ENCODE peak calls at places on chromosomes 16 and 17, in four cellular contexts. U is heart left ventricle, N is tibial artery, I is GM23338. O is an unnamed sample.

GRCh38 chr17:77214743-77215142 is 74.0 kb downstream of the SEC14L1 start:
- DNase-seq in I (peak), N (no peak), U (peak), O (peak)

GRCh38 chr17:42842286-42842685 is 2.1 kb upstream of the AOC2 start:
- DNase-seq in N (no peak), I (no peak), U (no peak), O (no peak)

GRCh38 chr16:11355862-11356261 is 10.6 kb downstream of the RMI2 start:
- DNase-seq in U (no peak), I (no peak), N (no peak), O (no peak)

GRCh38 chr17:13743906-13744305 is 142.2 kb upstream of the HS3ST3A1 start:
- DNase-seq in I (no peak), N (no peak), U (no peak), O (no peak)

GRCh38 chr16:50046853-50047252 is 18.9 kb upstream of the HEATR3 start:
- DNase-seq in N (no peak), U (no peak), I (no peak), O (no peak)

GRCh38 chr17:4711671-4712111 is 1.3 kb downstream of the ARRB2 start:
- DNase-seq in U (peak), I (no peak), N (peak), O (no peak)

GRCh38 chr17:63626551-63627228 is 4.5 kb downstream of the MAP3K3 start:
- DNase-seq in U (no peak), N (no peak), I (no peak), O (no peak)

GRCh38 chr17:4340914-4341615 is 25.4 kb downstream of the UBE2G1 start:
- DNase-seq in U (no peak), I (no peak), N (no peak), O (no peak)

DNA sequence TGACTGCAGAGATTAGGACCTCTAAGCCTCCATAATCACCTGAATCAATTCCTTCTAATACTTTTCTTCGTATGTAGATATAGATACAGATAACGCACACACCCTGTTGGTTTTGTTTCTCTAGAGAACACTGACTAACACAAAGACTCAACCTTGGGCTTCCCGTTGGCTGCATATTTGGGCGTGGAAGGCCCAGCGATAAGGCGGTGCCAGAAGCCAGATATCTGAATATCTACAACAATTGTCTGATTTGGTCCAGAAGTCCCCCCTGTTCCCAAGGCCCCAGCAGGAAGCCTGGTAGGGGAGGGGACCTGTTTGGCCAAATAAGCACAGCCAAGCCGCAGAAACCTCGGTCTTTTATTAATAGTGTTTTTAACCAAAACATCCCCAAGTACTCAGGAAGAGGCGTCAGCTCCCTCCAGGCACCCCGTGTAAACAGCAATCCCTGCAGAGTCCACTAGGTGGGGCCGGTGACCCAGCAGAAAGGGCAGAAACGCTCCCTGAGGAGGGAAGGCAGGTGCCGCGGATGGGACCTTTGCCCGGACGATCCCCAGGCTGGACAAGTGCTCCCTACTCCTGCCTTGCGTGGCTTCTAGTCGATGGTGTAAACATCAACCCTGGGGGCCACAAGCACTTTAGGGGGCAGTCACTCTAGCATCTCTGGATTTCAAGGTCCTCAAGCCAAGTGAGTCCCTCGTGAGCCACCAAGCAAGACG is 56.9 kb downstream of the ABR start:
- DNase-seq in U (peak), N (peak), I (peak), O (no peak)
- H3K4me3 ChIP-seq in U (no peak), N (no peak), I (no peak), O (no peak)

DNA sequence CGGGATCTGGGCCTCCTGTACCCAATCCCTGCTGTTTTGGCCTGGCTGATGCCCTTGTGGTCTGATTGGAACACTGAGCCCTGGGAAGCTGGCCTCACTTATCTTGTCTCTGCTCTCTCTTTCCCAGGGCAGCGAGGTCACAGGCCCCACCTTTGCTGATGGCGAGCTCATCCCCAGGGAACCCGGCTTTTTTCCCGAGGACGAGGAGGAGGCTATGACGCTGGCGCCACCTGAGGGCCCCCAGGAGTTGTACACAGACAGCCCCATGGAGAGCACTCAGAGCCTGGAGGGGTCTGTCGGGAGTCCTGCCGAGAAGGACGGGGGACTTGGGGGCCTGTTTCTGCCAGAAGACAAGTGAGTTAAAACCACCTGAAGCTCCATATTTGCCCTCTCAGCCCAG is 126.0 kb downstream of the RAB11FIP4 start:
- DNase-seq in N (no peak), I (peak), U (no peak), O (no peak)
- TF ChIP-seq CTCF in N (no peak), I (peak), U (no peak), O (no peak)

DNA sequence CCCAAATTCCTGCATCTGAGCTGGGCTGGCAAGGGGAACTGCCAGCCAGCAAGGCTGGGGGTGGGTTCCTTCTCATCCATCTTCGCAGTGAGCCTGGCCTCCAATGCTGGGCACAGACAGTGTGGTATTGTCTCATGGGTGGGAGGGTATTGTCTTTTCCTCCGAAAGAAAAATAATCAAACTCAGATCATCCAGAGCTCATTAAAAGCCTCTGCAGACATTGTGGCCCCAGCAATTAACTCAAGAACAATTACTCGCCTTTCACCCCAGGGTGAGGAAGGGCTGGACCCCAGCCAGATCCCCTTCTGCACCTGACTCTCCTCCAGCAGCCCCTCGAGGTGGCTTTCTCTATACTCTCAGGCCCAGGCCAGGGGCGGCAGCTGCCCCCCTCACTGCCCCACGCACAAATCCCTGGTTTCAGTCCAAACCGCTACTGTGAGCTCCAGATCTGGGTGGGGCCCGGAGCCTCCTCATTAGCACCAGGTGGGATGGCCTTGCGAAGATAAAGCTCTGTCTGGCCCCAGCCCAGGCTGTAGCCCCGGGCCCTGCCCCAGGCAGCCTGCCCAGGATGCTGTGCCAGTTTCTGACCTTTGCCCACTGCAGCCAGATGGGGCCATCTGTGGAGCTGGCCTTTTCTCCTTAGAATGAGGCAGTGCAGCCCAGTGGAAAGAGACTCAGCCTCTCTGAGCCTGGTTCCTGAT is 2.3 kb upstream of the KRT15 start:
- DNase-seq in I (no peak), U (no peak), N (no peak), O (no peak)
- H3K4me3 ChIP-seq in I (no peak), U (no peak), N (no peak), O (no peak)

GRCh38 chr16:74030000-74030399 is 266.6 kb upstream of the PSMD7 start:
- DNase-seq in N (no peak), U (no peak), I (no peak), O (no peak)

GRCh38 chr16:74034862-74035261 is 261.8 kb upstream of the PSMD7 start:
- DNase-seq in I (peak), N (no peak), U (no peak), O (no peak)

GRCh38 chr16:74031551-74031950 is 265.1 kb upstream of the PSMD7 start:
- DNase-seq in U (no peak), N (no peak), I (no peak), O (no peak)

DNA sequence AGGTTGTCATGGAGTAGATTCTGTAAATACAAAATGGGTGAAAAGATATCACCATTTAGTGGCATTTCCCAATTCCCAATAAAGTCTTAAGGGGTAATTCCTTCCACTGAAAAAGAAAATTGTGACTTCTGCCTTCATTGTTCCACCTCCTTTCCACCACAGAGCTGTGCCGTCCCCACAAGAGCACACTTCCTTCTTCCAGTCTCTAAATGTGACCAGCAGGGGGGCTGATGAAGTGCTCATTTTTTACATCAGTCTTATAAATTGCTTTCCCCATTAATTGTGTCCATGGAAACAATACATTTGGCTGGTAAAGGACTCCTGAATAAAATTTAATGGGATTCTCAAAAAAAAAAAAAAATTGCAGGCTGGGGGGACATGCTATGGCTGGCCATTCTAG is 260.8 kb upstream of the PSMD7 start:
- DNase-seq in U (no peak), N (no peak), I (peak), O (no peak)
- TF ChIP-seq CTCF in U (no peak), N (no peak), I (peak), O (peak)

GRCh38 chr16:51762081-51762995 is 611.3 kb upstream of the SALL1 start:
- DNase-seq in I (peak), N (peak), U (peak), O (peak)
- H3K4me3 ChIP-seq in I (peak), N (no peak), U (no peak), O (peak)

DNA sequence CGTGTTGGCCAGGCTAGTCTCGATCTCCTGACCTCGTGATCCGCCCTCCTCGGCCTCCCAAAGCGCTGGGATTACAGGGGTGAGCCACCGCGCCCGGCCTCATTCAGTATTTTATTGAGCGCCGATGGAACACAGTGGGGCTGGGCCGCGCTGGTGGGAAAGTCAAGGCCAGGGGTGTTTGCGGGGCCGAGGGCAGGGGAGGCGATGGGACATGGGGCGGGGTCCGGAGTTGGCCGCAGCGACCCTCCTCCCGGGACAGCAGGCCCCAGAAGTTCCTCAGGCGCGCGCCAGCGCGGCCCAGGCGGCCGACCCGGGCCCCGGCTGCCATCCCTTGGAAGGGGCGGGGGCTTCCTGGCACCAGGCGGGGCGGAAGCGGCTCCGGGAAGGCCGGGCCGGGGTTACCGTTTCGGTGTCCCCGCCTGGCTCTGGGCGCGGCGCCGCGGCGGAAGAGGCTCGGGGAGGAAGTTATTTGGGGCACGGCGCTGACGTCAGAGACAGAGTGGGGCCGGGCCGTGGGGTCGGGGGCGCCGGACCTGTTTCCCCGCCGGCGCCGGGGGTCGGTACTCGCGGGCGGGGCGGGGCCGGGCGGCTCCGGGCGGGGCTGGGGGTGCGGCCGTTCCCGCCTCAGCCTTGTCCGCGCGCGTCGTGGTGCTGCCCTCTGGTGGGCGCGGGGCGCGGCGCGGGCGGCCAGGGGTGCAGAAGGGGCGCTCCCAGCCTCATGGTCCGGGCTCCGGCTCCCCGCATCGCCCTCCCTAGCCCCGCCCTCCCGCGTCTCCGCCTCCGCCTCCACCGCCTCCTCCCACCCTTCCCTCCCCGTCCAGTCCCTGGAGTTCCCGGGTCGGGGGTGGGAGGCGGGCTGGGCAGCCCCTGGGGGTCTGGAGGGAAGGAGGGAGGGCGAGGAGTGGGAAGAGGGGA is 952 bp upstream of the PRSS27 start:
- DNase-seq in I (peak), U (peak), N (peak), O (peak)
- TF ChIP-seq CTCF in I (no peak), U (peak), N (peak), O (peak)

O was measured in LNCaP clone FGC.